ENCODE peak calls at places on chromosomes 2 and 18, in six cellular contexts. One of them, this sample, is unnamed.

GRCh38 chr2:5125017-5125730 is 567.0 kb upstream of the SOX11 start:
- DNase-seq in HCEC 1CT: no peak
- DNase-seq in activated T-cell treated with anti-CD3 and anti-CD28 coated beads, Interleukin-2, amount 50 U/mL, for 24 hours: no peak
- DNase-seq in fibroblast of the aortic adventitia: no peak
- DNase-seq in stimulated activated CD4-positive, alpha-beta T cell treated with anti-CD3 and anti-CD28 coated beads, Interleukin-1b, Interleukin-23, amount 100 ng/mL, for 48 hours: no peak
- DNase-seq in stimulated activated effector memory CD8-positive, alpha-beta T cell treated with anti-CD3 and anti-CD28 coated beads, Interleukin-12 subunit alpha, Interleukin-12 subunit beta, amount 100 ng/mL, for 72 hours: no peak
- DNase-seq in this sample: no peak

GRCh38 chr2:214035091-214035852 is 375.6 kb upstream of the VWC2L start:
- DNase-seq in HCEC 1CT: no peak
- DNase-seq in activated T-cell treated with anti-CD3 and anti-CD28 coated beads, Interleukin-2, amount 50 U/mL, for 24 hours: no peak
- DNase-seq in fibroblast of the aortic adventitia: no peak
- DNase-seq in stimulated activated CD4-positive, alpha-beta T cell treated with anti-CD3 and anti-CD28 coated beads, Interleukin-1b, Interleukin-23, amount 100 ng/mL, for 48 hours: no peak
- DNase-seq in stimulated activated effector memory CD8-positive, alpha-beta T cell treated with anti-CD3 and anti-CD28 coated beads, Interleukin-12 subunit alpha, Interleukin-12 subunit beta, amount 100 ng/mL, for 72 hours: no peak
- DNase-seq in this sample: no peak

GRCh38 chr2:226726546-226726945 is 73.1 kb downstream of the IRS1 start:
- DNase-seq in HCEC 1CT: peak
- DNase-seq in activated T-cell treated with anti-CD3 and anti-CD28 coated beads, Interleukin-2, amount 50 U/mL, for 24 hours: no peak
- DNase-seq in fibroblast of the aortic adventitia: peak
- DNase-seq in stimulated activated CD4-positive, alpha-beta T cell treated with anti-CD3 and anti-CD28 coated beads, Interleukin-1b, Interleukin-23, amount 100 ng/mL, for 48 hours: no peak
- DNase-seq in stimulated activated effector memory CD8-positive, alpha-beta T cell treated with anti-CD3 and anti-CD28 coated beads, Interleukin-12 subunit alpha, Interleukin-12 subunit beta, amount 100 ng/mL, for 72 hours: no peak
- DNase-seq in this sample: no peak

GRCh38 chr2:239824866-239825704 is 200.1 kb downstream of the NDUFA10 start:
- DNase-seq in HCEC 1CT: no peak
- DNase-seq in activated T-cell treated with anti-CD3 and anti-CD28 coated beads, Interleukin-2, amount 50 U/mL, for 24 hours: peak
- DNase-seq in fibroblast of the aortic adventitia: no peak
- DNase-seq in stimulated activated CD4-positive, alpha-beta T cell treated with anti-CD3 and anti-CD28 coated beads, Interleukin-1b, Interleukin-23, amount 100 ng/mL, for 48 hours: no peak
- DNase-seq in stimulated activated effector memory CD8-positive, alpha-beta T cell treated with anti-CD3 and anti-CD28 coated beads, Interleukin-12 subunit alpha, Interleukin-12 subunit beta, amount 100 ng/mL, for 72 hours: no peak
- DNase-seq in this sample: no peak

GRCh38 chr2:9347411-9347853 is 75.9 kb downstream of the ITGB1BP1 start:
- DNase-seq in HCEC 1CT: no peak
- DNase-seq in activated T-cell treated with anti-CD3 and anti-CD28 coated beads, Interleukin-2, amount 50 U/mL, for 24 hours: no peak
- DNase-seq in fibroblast of the aortic adventitia: peak
- DNase-seq in stimulated activated CD4-positive, alpha-beta T cell treated with anti-CD3 and anti-CD28 coated beads, Interleukin-1b, Interleukin-23, amount 100 ng/mL, for 48 hours: no peak
- DNase-seq in stimulated activated effector memory CD8-positive, alpha-beta T cell treated with anti-CD3 and anti-CD28 coated beads, Interleukin-12 subunit alpha, Interleukin-12 subunit beta, amount 100 ng/mL, for 72 hours: no peak
- DNase-seq in this sample: no peak

GRCh38 chr2:74201596-74201995 is 3.2 kb downstream of the MTHFD2 start:
- DNase-seq in HCEC 1CT: peak
- DNase-seq in activated T-cell treated with anti-CD3 and anti-CD28 coated beads, Interleukin-2, amount 50 U/mL, for 24 hours: no peak
- DNase-seq in fibroblast of the aortic adventitia: peak
- DNase-seq in stimulated activated CD4-positive, alpha-beta T cell treated with anti-CD3 and anti-CD28 coated beads, Interleukin-1b, Interleukin-23, amount 100 ng/mL, for 48 hours: no peak
- DNase-seq in stimulated activated effector memory CD8-positive, alpha-beta T cell treated with anti-CD3 and anti-CD28 coated beads, Interleukin-12 subunit alpha, Interleukin-12 subunit beta, amount 100 ng/mL, for 72 hours: no peak
- DNase-seq in this sample: no peak

GRCh38 chr2:181399046-181399445 is 58.1 kb upstream of the ITGA4 start:
- DNase-seq in HCEC 1CT: no peak
- DNase-seq in activated T-cell treated with anti-CD3 and anti-CD28 coated beads, Interleukin-2, amount 50 U/mL, for 24 hours: no peak
- DNase-seq in fibroblast of the aortic adventitia: no peak
- DNase-seq in stimulated activated CD4-positive, alpha-beta T cell treated with anti-CD3 and anti-CD28 coated beads, Interleukin-1b, Interleukin-23, amount 100 ng/mL, for 48 hours: no peak
- DNase-seq in stimulated activated effector memory CD8-positive, alpha-beta T cell treated with anti-CD3 and anti-CD28 coated beads, Interleukin-12 subunit alpha, Interleukin-12 subunit beta, amount 100 ng/mL, for 72 hours: no peak
- DNase-seq in this sample: no peak

GRCh38 chr2:32553829-32554432 is 73.9 kb upstream of the TTC27 start:
- DNase-seq in HCEC 1CT: peak
- DNase-seq in activated T-cell treated with anti-CD3 and anti-CD28 coated beads, Interleukin-2, amount 50 U/mL, for 24 hours: no peak
- DNase-seq in fibroblast of the aortic adventitia: peak
- DNase-seq in stimulated activated CD4-positive, alpha-beta T cell treated with anti-CD3 and anti-CD28 coated beads, Interleukin-1b, Interleukin-23, amount 100 ng/mL, for 48 hours: no peak
- DNase-seq in stimulated activated effector memory CD8-positive, alpha-beta T cell treated with anti-CD3 and anti-CD28 coated beads, Interleukin-12 subunit alpha, Interleukin-12 subunit beta, amount 100 ng/mL, for 72 hours: no peak
- DNase-seq in this sample: peak

GRCh38 chr2:219206442-219207253 is at the start of gene ZFAND2B:
- DNase-seq in HCEC 1CT: peak
- DNase-seq in activated T-cell treated with anti-CD3 and anti-CD28 coated beads, Interleukin-2, amount 50 U/mL, for 24 hours: peak
- DNase-seq in fibroblast of the aortic adventitia: peak
- DNase-seq in stimulated activated CD4-positive, alpha-beta T cell treated with anti-CD3 and anti-CD28 coated beads, Interleukin-1b, Interleukin-23, amount 100 ng/mL, for 48 hours: peak
- DNase-seq in stimulated activated effector memory CD8-positive, alpha-beta T cell treated with anti-CD3 and anti-CD28 coated beads, Interleukin-12 subunit alpha, Interleukin-12 subunit beta, amount 100 ng/mL, for 72 hours: peak
- DNase-seq in this sample: peak

GRCh38 chr2:188551671-188552070 is 260.0 kb downstream of the GULP1 start:
- DNase-seq in HCEC 1CT: no peak
- DNase-seq in activated T-cell treated with anti-CD3 and anti-CD28 coated beads, Interleukin-2, amount 50 U/mL, for 24 hours: no peak
- DNase-seq in fibroblast of the aortic adventitia: peak
- DNase-seq in stimulated activated CD4-positive, alpha-beta T cell treated with anti-CD3 and anti-CD28 coated beads, Interleukin-1b, Interleukin-23, amount 100 ng/mL, for 48 hours: no peak
- DNase-seq in stimulated activated effector memory CD8-positive, alpha-beta T cell treated with anti-CD3 and anti-CD28 coated beads, Interleukin-12 subunit alpha, Interleukin-12 subunit beta, amount 100 ng/mL, for 72 hours: no peak
- DNase-seq in this sample: no peak

GRCh38 chr2:126698991-126699390 is 43.0 kb downstream of the GYPC start:
- DNase-seq in HCEC 1CT: no peak
- DNase-seq in activated T-cell treated with anti-CD3 and anti-CD28 coated beads, Interleukin-2, amount 50 U/mL, for 24 hours: no peak
- DNase-seq in fibroblast of the aortic adventitia: no peak
- DNase-seq in stimulated activated CD4-positive, alpha-beta T cell treated with anti-CD3 and anti-CD28 coated beads, Interleukin-1b, Interleukin-23, amount 100 ng/mL, for 48 hours: no peak
- DNase-seq in stimulated activated effector memory CD8-positive, alpha-beta T cell treated with anti-CD3 and anti-CD28 coated beads, Interleukin-12 subunit alpha, Interleukin-12 subunit beta, amount 100 ng/mL, for 72 hours: no peak
- DNase-seq in this sample: no peak

GRCh38 chr18:38350141-38350540 is 784.5 kb upstream of the CELF4 start:
- DNase-seq in HCEC 1CT: no peak
- DNase-seq in activated T-cell treated with anti-CD3 and anti-CD28 coated beads, Interleukin-2, amount 50 U/mL, for 24 hours: no peak
- DNase-seq in fibroblast of the aortic adventitia: no peak
- DNase-seq in stimulated activated CD4-positive, alpha-beta T cell treated with anti-CD3 and anti-CD28 coated beads, Interleukin-1b, Interleukin-23, amount 100 ng/mL, for 48 hours: no peak
- DNase-seq in stimulated activated effector memory CD8-positive, alpha-beta T cell treated with anti-CD3 and anti-CD28 coated beads, Interleukin-12 subunit alpha, Interleukin-12 subunit beta, amount 100 ng/mL, for 72 hours: no peak
- DNase-seq in this sample: no peak

GRCh38 chr2:205834776-205835175 is 152.5 kb downstream of the NRP2 start:
- DNase-seq in HCEC 1CT: no peak
- DNase-seq in activated T-cell treated with anti-CD3 and anti-CD28 coated beads, Interleukin-2, amount 50 U/mL, for 24 hours: no peak
- DNase-seq in fibroblast of the aortic adventitia: no peak
- DNase-seq in stimulated activated CD4-positive, alpha-beta T cell treated with anti-CD3 and anti-CD28 coated beads, Interleukin-1b, Interleukin-23, amount 100 ng/mL, for 48 hours: no peak
- DNase-seq in stimulated activated effector memory CD8-positive, alpha-beta T cell treated with anti-CD3 and anti-CD28 coated beads, Interleukin-12 subunit alpha, Interleukin-12 subunit beta, amount 100 ng/mL, for 72 hours: no peak
- DNase-seq in this sample: peak

GRCh38 chr2:148259674-148260073 is 238.8 kb downstream of the MBD5 start:
- DNase-seq in HCEC 1CT: no peak
- DNase-seq in activated T-cell treated with anti-CD3 and anti-CD28 coated beads, Interleukin-2, amount 50 U/mL, for 24 hours: no peak
- DNase-seq in fibroblast of the aortic adventitia: no peak
- DNase-seq in stimulated activated CD4-positive, alpha-beta T cell treated with anti-CD3 and anti-CD28 coated beads, Interleukin-1b, Interleukin-23, amount 100 ng/mL, for 48 hours: no peak
- DNase-seq in stimulated activated effector memory CD8-positive, alpha-beta T cell treated with anti-CD3 and anti-CD28 coated beads, Interleukin-12 subunit alpha, Interleukin-12 subunit beta, amount 100 ng/mL, for 72 hours: no peak
- DNase-seq in this sample: peak

GRCh38 chr2:74385396-74385795 is 5.3 kb upstream of the DCTN1 start:
- DNase-seq in HCEC 1CT: no peak
- DNase-seq in activated T-cell treated with anti-CD3 and anti-CD28 coated beads, Interleukin-2, amount 50 U/mL, for 24 hours: no peak
- DNase-seq in fibroblast of the aortic adventitia: peak
- DNase-seq in stimulated activated CD4-positive, alpha-beta T cell treated with anti-CD3 and anti-CD28 coated beads, Interleukin-1b, Interleukin-23, amount 100 ng/mL, for 48 hours: no peak
- DNase-seq in stimulated activated effector memory CD8-positive, alpha-beta T cell treated with anti-CD3 and anti-CD28 coated beads, Interleukin-12 subunit alpha, Interleukin-12 subunit beta, amount 100 ng/mL, for 72 hours: no peak
- DNase-seq in this sample: no peak

GRCh38 chr18:79485788-79486355 is 90.1 kb downstream of the NFATC1 start:
- DNase-seq in HCEC 1CT: peak
- DNase-seq in activated T-cell treated with anti-CD3 and anti-CD28 coated beads, Interleukin-2, amount 50 U/mL, for 24 hours: no peak
- DNase-seq in fibroblast of the aortic adventitia: peak
- DNase-seq in stimulated activated CD4-positive, alpha-beta T cell treated with anti-CD3 and anti-CD28 coated beads, Interleukin-1b, Interleukin-23, amount 100 ng/mL, for 48 hours: no peak
- DNase-seq in stimulated activated effector memory CD8-positive, alpha-beta T cell treated with anti-CD3 and anti-CD28 coated beads, Interleukin-12 subunit alpha, Interleukin-12 subunit beta, amount 100 ng/mL, for 72 hours: no peak
- DNase-seq in this sample: peak

GRCh38 chr18:26520974-26521373 is 27.4 kb downstream of the KCTD1 start:
- DNase-seq in HCEC 1CT: no peak
- DNase-seq in activated T-cell treated with anti-CD3 and anti-CD28 coated beads, Interleukin-2, amount 50 U/mL, for 24 hours: no peak
- DNase-seq in fibroblast of the aortic adventitia: no peak
- DNase-seq in stimulated activated CD4-positive, alpha-beta T cell treated with anti-CD3 and anti-CD28 coated beads, Interleukin-1b, Interleukin-23, amount 100 ng/mL, for 48 hours: no peak
- DNase-seq in stimulated activated effector memory CD8-positive, alpha-beta T cell treated with anti-CD3 and anti-CD28 coated beads, Interleukin-12 subunit alpha, Interleukin-12 subunit beta, amount 100 ng/mL, for 72 hours: no peak
- DNase-seq in this sample: no peak

GRCh38 chr2:169819106-169819505 is 5.6 kb downstream of the METTL5 start:
- DNase-seq in HCEC 1CT: peak
- DNase-seq in activated T-cell treated with anti-CD3 and anti-CD28 coated beads, Interleukin-2, amount 50 U/mL, for 24 hours: no peak
- DNase-seq in fibroblast of the aortic adventitia: no peak
- DNase-seq in stimulated activated CD4-positive, alpha-beta T cell treated with anti-CD3 and anti-CD28 coated beads, Interleukin-1b, Interleukin-23, amount 100 ng/mL, for 48 hours: no peak
- DNase-seq in stimulated activated effector memory CD8-positive, alpha-beta T cell treated with anti-CD3 and anti-CD28 coated beads, Interleukin-12 subunit alpha, Interleukin-12 subunit beta, amount 100 ng/mL, for 72 hours: no peak
- DNase-seq in this sample: no peak

GRCh38 chr18:76273956-76274355 is 221.1 kb downstream of the ZNF516 start:
- DNase-seq in HCEC 1CT: no peak
- DNase-seq in activated T-cell treated with anti-CD3 and anti-CD28 coated beads, Interleukin-2, amount 50 U/mL, for 24 hours: no peak
- DNase-seq in fibroblast of the aortic adventitia: no peak
- DNase-seq in stimulated activated CD4-positive, alpha-beta T cell treated with anti-CD3 and anti-CD28 coated beads, Interleukin-1b, Interleukin-23, amount 100 ng/mL, for 48 hours: no peak
- DNase-seq in stimulated activated effector memory CD8-positive, alpha-beta T cell treated with anti-CD3 and anti-CD28 coated beads, Interleukin-12 subunit alpha, Interleukin-12 subunit beta, amount 100 ng/mL, for 72 hours: no peak
- DNase-seq in this sample: no peak

GRCh38 chr2:224722250-224722649 is 6.1 kb upstream of the CCDC195 start:
- DNase-seq in HCEC 1CT: no peak
- DNase-seq in activated T-cell treated with anti-CD3 and anti-CD28 coated beads, Interleukin-2, amount 50 U/mL, for 24 hours: no peak
- DNase-seq in fibroblast of the aortic adventitia: peak
- DNase-seq in stimulated activated CD4-positive, alpha-beta T cell treated with anti-CD3 and anti-CD28 coated beads, Interleukin-1b, Interleukin-23, amount 100 ng/mL, for 48 hours: peak
- DNase-seq in stimulated activated effector memory CD8-positive, alpha-beta T cell treated with anti-CD3 and anti-CD28 coated beads, Interleukin-12 subunit alpha, Interleukin-12 subunit beta, amount 100 ng/mL, for 72 hours: no peak
- DNase-seq in this sample: no peak

GRCh38 chr2:2742745-2743144 is 411.7 kb upstream of the MYT1L start:
- DNase-seq in HCEC 1CT: no peak
- DNase-seq in activated T-cell treated with anti-CD3 and anti-CD28 coated beads, Interleukin-2, amount 50 U/mL, for 24 hours: no peak
- DNase-seq in fibroblast of the aortic adventitia: no peak
- DNase-seq in stimulated activated CD4-positive, alpha-beta T cell treated with anti-CD3 and anti-CD28 coated beads, Interleukin-1b, Interleukin-23, amount 100 ng/mL, for 48 hours: no peak
- DNase-seq in stimulated activated effector memory CD8-positive, alpha-beta T cell treated with anti-CD3 and anti-CD28 coated beads, Interleukin-12 subunit alpha, Interleukin-12 subunit beta, amount 100 ng/mL, for 72 hours: no peak
- DNase-seq in this sample: peak

GRCh38 chr18:11108956-11109355 is 40.4 kb downstream of the PIEZO2 start:
- DNase-seq in HCEC 1CT: no peak
- DNase-seq in activated T-cell treated with anti-CD3 and anti-CD28 coated beads, Interleukin-2, amount 50 U/mL, for 24 hours: no peak
- DNase-seq in fibroblast of the aortic adventitia: no peak
- DNase-seq in stimulated activated CD4-positive, alpha-beta T cell treated with anti-CD3 and anti-CD28 coated beads, Interleukin-1b, Interleukin-23, amount 100 ng/mL, for 48 hours: no peak
- DNase-seq in stimulated activated effector memory CD8-positive, alpha-beta T cell treated with anti-CD3 and anti-CD28 coated beads, Interleukin-12 subunit alpha, Interleukin-12 subunit beta, amount 100 ng/mL, for 72 hours: no peak
- DNase-seq in this sample: no peak

GRCh38 chr2:230921806-230922595 is 3.0 kb downstream of the GPR55 start:
- DNase-seq in HCEC 1CT: no peak
- DNase-seq in activated T-cell treated with anti-CD3 and anti-CD28 coated beads, Interleukin-2, amount 50 U/mL, for 24 hours: peak
- DNase-seq in fibroblast of the aortic adventitia: no peak
- DNase-seq in stimulated activated CD4-positive, alpha-beta T cell treated with anti-CD3 and anti-CD28 coated beads, Interleukin-1b, Interleukin-23, amount 100 ng/mL, for 48 hours: no peak
- DNase-seq in stimulated activated effector memory CD8-positive, alpha-beta T cell treated with anti-CD3 and anti-CD28 coated beads, Interleukin-12 subunit alpha, Interleukin-12 subunit beta, amount 100 ng/mL, for 72 hours: no peak
- DNase-seq in this sample: no peak

GRCh38 chr2:172539767-172540166 is 16.1 kb upstream of the PDK1 start:
- DNase-seq in HCEC 1CT: no peak
- DNase-seq in activated T-cell treated with anti-CD3 and anti-CD28 coated beads, Interleukin-2, amount 50 U/mL, for 24 hours: no peak
- DNase-seq in fibroblast of the aortic adventitia: no peak
- DNase-seq in stimulated activated CD4-positive, alpha-beta T cell treated with anti-CD3 and anti-CD28 coated beads, Interleukin-1b, Interleukin-23, amount 100 ng/mL, for 48 hours: no peak
- DNase-seq in stimulated activated effector memory CD8-positive, alpha-beta T cell treated with anti-CD3 and anti-CD28 coated beads, Interleukin-12 subunit alpha, Interleukin-12 subunit beta, amount 100 ng/mL, for 72 hours: no peak
- DNase-seq in this sample: no peak

GRCh38 chr2:51710222-51710621 is 678.3 kb upstream of the NRXN1 start:
- DNase-seq in HCEC 1CT: no peak
- DNase-seq in activated T-cell treated with anti-CD3 and anti-CD28 coated beads, Interleukin-2, amount 50 U/mL, for 24 hours: no peak
- DNase-seq in fibroblast of the aortic adventitia: no peak
- DNase-seq in stimulated activated CD4-positive, alpha-beta T cell treated with anti-CD3 and anti-CD28 coated beads, Interleukin-1b, Interleukin-23, amount 100 ng/mL, for 48 hours: no peak
- DNase-seq in stimulated activated effector memory CD8-positive, alpha-beta T cell treated with anti-CD3 and anti-CD28 coated beads, Interleukin-12 subunit alpha, Interleukin-12 subunit beta, amount 100 ng/mL, for 72 hours: no peak
- DNase-seq in this sample: peak

GRCh38 chr2:176414641-176415040 is 145.4 kb downstream of the MTX2 start:
- DNase-seq in HCEC 1CT: no peak
- DNase-seq in activated T-cell treated with anti-CD3 and anti-CD28 coated beads, Interleukin-2, amount 50 U/mL, for 24 hours: no peak
- DNase-seq in fibroblast of the aortic adventitia: peak
- DNase-seq in stimulated activated CD4-positive, alpha-beta T cell treated with anti-CD3 and anti-CD28 coated beads, Interleukin-1b, Interleukin-23, amount 100 ng/mL, for 48 hours: no peak
- DNase-seq in stimulated activated effector memory CD8-positive, alpha-beta T cell treated with anti-CD3 and anti-CD28 coated beads, Interleukin-12 subunit alpha, Interleukin-12 subunit beta, amount 100 ng/mL, for 72 hours: no peak
- DNase-seq in this sample: peak

GRCh38 chr2:189982777-189983394 is 79.6 kb downstream of the MSTN start:
- DNase-seq in HCEC 1CT: peak
- DNase-seq in activated T-cell treated with anti-CD3 and anti-CD28 coated beads, Interleukin-2, amount 50 U/mL, for 24 hours: no peak
- DNase-seq in fibroblast of the aortic adventitia: peak
- DNase-seq in stimulated activated CD4-positive, alpha-beta T cell treated with anti-CD3 and anti-CD28 coated beads, Interleukin-1b, Interleukin-23, amount 100 ng/mL, for 48 hours: no peak
- DNase-seq in stimulated activated effector memory CD8-positive, alpha-beta T cell treated with anti-CD3 and anti-CD28 coated beads, Interleukin-12 subunit alpha, Interleukin-12 subunit beta, amount 100 ng/mL, for 72 hours: no peak
- DNase-seq in this sample: no peak

GRCh38 chr18:63376493-63377053 is 9.6 kb upstream of the KDSR start:
- DNase-seq in HCEC 1CT: peak
- DNase-seq in activated T-cell treated with anti-CD3 and anti-CD28 coated beads, Interleukin-2, amount 50 U/mL, for 24 hours: no peak
- DNase-seq in fibroblast of the aortic adventitia: peak
- DNase-seq in stimulated activated CD4-positive, alpha-beta T cell treated with anti-CD3 and anti-CD28 coated beads, Interleukin-1b, Interleukin-23, amount 100 ng/mL, for 48 hours: no peak
- DNase-seq in stimulated activated effector memory CD8-positive, alpha-beta T cell treated with anti-CD3 and anti-CD28 coated beads, Interleukin-12 subunit alpha, Interleukin-12 subunit beta, amount 100 ng/mL, for 72 hours: no peak
- DNase-seq in this sample: no peak

GRCh38 chr2:153043385-153043784 is 325.0 kb downstream of the ARL6IP6 start:
- DNase-seq in HCEC 1CT: no peak
- DNase-seq in activated T-cell treated with anti-CD3 and anti-CD28 coated beads, Interleukin-2, amount 50 U/mL, for 24 hours: no peak
- DNase-seq in fibroblast of the aortic adventitia: no peak
- DNase-seq in stimulated activated CD4-positive, alpha-beta T cell treated with anti-CD3 and anti-CD28 coated beads, Interleukin-1b, Interleukin-23, amount 100 ng/mL, for 48 hours: no peak
- DNase-seq in stimulated activated effector memory CD8-positive, alpha-beta T cell treated with anti-CD3 and anti-CD28 coated beads, Interleukin-12 subunit alpha, Interleukin-12 subunit beta, amount 100 ng/mL, for 72 hours: no peak
- DNase-seq in this sample: no peak

GRCh38 chr2:76310894-76311293 is 600.2 kb upstream of the GCFC2 start:
- DNase-seq in HCEC 1CT: no peak
- DNase-seq in activated T-cell treated with anti-CD3 and anti-CD28 coated beads, Interleukin-2, amount 50 U/mL, for 24 hours: no peak
- DNase-seq in fibroblast of the aortic adventitia: no peak
- DNase-seq in stimulated activated CD4-positive, alpha-beta T cell treated with anti-CD3 and anti-CD28 coated beads, Interleukin-1b, Interleukin-23, amount 100 ng/mL, for 48 hours: no peak
- DNase-seq in stimulated activated effector memory CD8-positive, alpha-beta T cell treated with anti-CD3 and anti-CD28 coated beads, Interleukin-12 subunit alpha, Interleukin-12 subunit beta, amount 100 ng/mL, for 72 hours: no peak
- DNase-seq in this sample: no peak

GRCh38 chr2:30790879-30791278 is 16.4 kb downstream of the CAPN13 start:
- DNase-seq in HCEC 1CT: no peak
- DNase-seq in activated T-cell treated with anti-CD3 and anti-CD28 coated beads, Interleukin-2, amount 50 U/mL, for 24 hours: no peak
- DNase-seq in fibroblast of the aortic adventitia: no peak
- DNase-seq in stimulated activated CD4-positive, alpha-beta T cell treated with anti-CD3 and anti-CD28 coated beads, Interleukin-1b, Interleukin-23, amount 100 ng/mL, for 48 hours: no peak
- DNase-seq in stimulated activated effector memory CD8-positive, alpha-beta T cell treated with anti-CD3 and anti-CD28 coated beads, Interleukin-12 subunit alpha, Interleukin-12 subunit beta, amount 100 ng/mL, for 72 hours: peak
- DNase-seq in this sample: no peak

GRCh38 chr18:25349131-25349925 is 2.6 kb downstream of the ZNF521 start:
- DNase-seq in HCEC 1CT: peak
- DNase-seq in activated T-cell treated with anti-CD3 and anti-CD28 coated beads, Interleukin-2, amount 50 U/mL, for 24 hours: peak
- DNase-seq in fibroblast of the aortic adventitia: peak
- DNase-seq in stimulated activated CD4-positive, alpha-beta T cell treated with anti-CD3 and anti-CD28 coated beads, Interleukin-1b, Interleukin-23, amount 100 ng/mL, for 48 hours: no peak
- DNase-seq in stimulated activated effector memory CD8-positive, alpha-beta T cell treated with anti-CD3 and anti-CD28 coated beads, Interleukin-12 subunit alpha, Interleukin-12 subunit beta, amount 100 ng/mL, for 72 hours: no peak
- DNase-seq in this sample: peak

GRCh38 chr2:161075701-161076100 is 84.5 kb upstream of the TANK start:
- DNase-seq in HCEC 1CT: no peak
- DNase-seq in activated T-cell treated with anti-CD3 and anti-CD28 coated beads, Interleukin-2, amount 50 U/mL, for 24 hours: no peak
- DNase-seq in fibroblast of the aortic adventitia: no peak
- DNase-seq in stimulated activated CD4-positive, alpha-beta T cell treated with anti-CD3 and anti-CD28 coated beads, Interleukin-1b, Interleukin-23, amount 100 ng/mL, for 48 hours: no peak
- DNase-seq in stimulated activated effector memory CD8-positive, alpha-beta T cell treated with anti-CD3 and anti-CD28 coated beads, Interleukin-12 subunit alpha, Interleukin-12 subunit beta, amount 100 ng/mL, for 72 hours: no peak
- DNase-seq in this sample: no peak

GRCh38 chr2:1550658-1551316 is 137.5 kb downstream of the TPO start:
- DNase-seq in HCEC 1CT: peak
- DNase-seq in activated T-cell treated with anti-CD3 and anti-CD28 coated beads, Interleukin-2, amount 50 U/mL, for 24 hours: peak
- DNase-seq in fibroblast of the aortic adventitia: peak
- DNase-seq in stimulated activated CD4-positive, alpha-beta T cell treated with anti-CD3 and anti-CD28 coated beads, Interleukin-1b, Interleukin-23, amount 100 ng/mL, for 48 hours: peak
- DNase-seq in stimulated activated effector memory CD8-positive, alpha-beta T cell treated with anti-CD3 and anti-CD28 coated beads, Interleukin-12 subunit alpha, Interleukin-12 subunit beta, amount 100 ng/mL, for 72 hours: peak
- DNase-seq in this sample: peak

GRCh38 chr2:106293379-106293778 is 99.3 kb upstream of the UXS1 start:
- DNase-seq in HCEC 1CT: no peak
- DNase-seq in activated T-cell treated with anti-CD3 and anti-CD28 coated beads, Interleukin-2, amount 50 U/mL, for 24 hours: no peak
- DNase-seq in fibroblast of the aortic adventitia: no peak
- DNase-seq in stimulated activated CD4-positive, alpha-beta T cell treated with anti-CD3 and anti-CD28 coated beads, Interleukin-1b, Interleukin-23, amount 100 ng/mL, for 48 hours: no peak
- DNase-seq in stimulated activated effector memory CD8-positive, alpha-beta T cell treated with anti-CD3 and anti-CD28 coated beads, Interleukin-12 subunit alpha, Interleukin-12 subunit beta, amount 100 ng/mL, for 72 hours: no peak
- DNase-seq in this sample: no peak

GRCh38 chr2:11121099-11121822 is 34.0 kb upstream of the SLC66A3 start:
- DNase-seq in HCEC 1CT: no peak
- DNase-seq in activated T-cell treated with anti-CD3 and anti-CD28 coated beads, Interleukin-2, amount 50 U/mL, for 24 hours: no peak
- DNase-seq in fibroblast of the aortic adventitia: peak
- DNase-seq in stimulated activated CD4-positive, alpha-beta T cell treated with anti-CD3 and anti-CD28 coated beads, Interleukin-1b, Interleukin-23, amount 100 ng/mL, for 48 hours: no peak
- DNase-seq in stimulated activated effector memory CD8-positive, alpha-beta T cell treated with anti-CD3 and anti-CD28 coated beads, Interleukin-12 subunit alpha, Interleukin-12 subunit beta, amount 100 ng/mL, for 72 hours: no peak
- DNase-seq in this sample: no peak

This sample was measured in left kidney.